ENCODE peak calls at places on chromosomes 16 and 17, in eight cellular contexts. One of them, this sample, is unnamed.
A peak's percentile ranks its signal among the peaks of the same experiment; 100 is the strongest.

GRCh38 chr16:85573696-85574641 is 39.2 kb upstream of the GSE1 start:
- DNase-seq in H9: no peak
- DNase-seq in PC-3: no peak
- DNase-seq in neural crest cell: no peak
- DNase-seq in AG04449: no peak
- DNase-seq in BE2C: peak; percentile 96
- DNase-seq in right atrium auricular region: peak; percentile 78
- DNase-seq in left lung: no peak
- DNase-seq in this sample: no peak

GRCh38 chr17:35799942-35800341 is 4.5 kb upstream of the MMP28 start:
- DNase-seq in neural crest cell: no peak
- DNase-seq in AG04449: no peak
- DNase-seq in left lung: no peak
- DNase-seq in right atrium auricular region: no peak
- DNase-seq in BE2C: peak; percentile 58
- DNase-seq in H9: no peak
- DNase-seq in PC-3: peak; percentile 68
- DNase-seq in this sample: no peak

GRCh38 chr17:32123782-32124181 is 18.5 kb upstream of the RHOT1 start:
- DNase-seq in neural crest cell: no peak
- DNase-seq in left lung: no peak
- DNase-seq in H9: no peak
- DNase-seq in PC-3: no peak
- DNase-seq in AG04449: no peak
- DNase-seq in right atrium auricular region: no peak
- DNase-seq in BE2C: no peak
- DNase-seq in this sample: no peak

GRCh38 chr16:15970743-15971434 is 21.5 kb downstream of the ABCC1 start:
- DNase-seq in right atrium auricular region: no peak
- DNase-seq in neural crest cell: no peak
- DNase-seq in left lung: no peak
- DNase-seq in BE2C: no peak
- DNase-seq in PC-3: no peak
- DNase-seq in H9: peak; percentile 97
- DNase-seq in AG04449: no peak
- DNase-seq in this sample: no peak

GRCh38 chr17:17175917-17176316 is 30.2 kb downstream of the PLD6 start:
- DNase-seq in neural crest cell: no peak
- DNase-seq in right atrium auricular region: no peak
- DNase-seq in H9: no peak
- DNase-seq in BE2C: no peak
- DNase-seq in PC-3: no peak
- DNase-seq in AG04449: no peak
- DNase-seq in left lung: peak; percentile 31
- DNase-seq in this sample: no peak

GRCh38 chr17:5019475-5019956 is 15.7 kb downstream of the SLC52A1 start:
- DNase-seq in neural crest cell: no peak
- DNase-seq in PC-3: peak; percentile 4
- DNase-seq in AG04449: no peak
- DNase-seq in left lung: no peak
- DNase-seq in right atrium auricular region: no peak
- DNase-seq in BE2C: no peak
- DNase-seq in H9: no peak
- DNase-seq in this sample: no peak

GRCh38 chr16:27718136-27718766 is 168.3 kb downstream of the KATNIP start:
- DNase-seq in BE2C: no peak
- DNase-seq in right atrium auricular region: no peak
- DNase-seq in AG04449: no peak
- DNase-seq in H9: no peak
- DNase-seq in PC-3: no peak
- DNase-seq in left lung: no peak
- DNase-seq in neural crest cell: peak; percentile 26
- DNase-seq in this sample: no peak

GRCh38 chr17:50425682-50426471 is at the start of gene ACSF2:
- DNase-seq in AG04449: no peak
- DNase-seq in right atrium auricular region: peak; percentile 78
- DNase-seq in neural crest cell: peak; percentile 45
- DNase-seq in PC-3: peak; percentile 76
- DNase-seq in H9: peak; percentile 83
- DNase-seq in BE2C: peak; percentile 59
- DNase-seq in left lung: peak; percentile 95
- DNase-seq in this sample: peak; percentile 74

GRCh38 chr16:2008631-2009301 is 855 bp downstream of the ZNF598 start:
- DNase-seq in BE2C: no peak
- DNase-seq in AG04449: no peak
- DNase-seq in right atrium auricular region: no peak
- DNase-seq in PC-3: peak; percentile 22
- DNase-seq in H9: no peak
- DNase-seq in neural crest cell: no peak
- DNase-seq in left lung: peak; percentile 77
- DNase-seq in this sample: no peak

GRCh38 chr17:29060475-29060874 is 17.5 kb downstream of the PIPOX start:
- DNase-seq in H9: no peak
- DNase-seq in PC-3: no peak
- DNase-seq in AG04449: no peak
- DNase-seq in BE2C: peak; percentile 46
- DNase-seq in neural crest cell: no peak
- DNase-seq in left lung: no peak
- DNase-seq in right atrium auricular region: no peak
- DNase-seq in this sample: no peak

GRCh38 chr17:27379863-27380533 is 76.2 kb upstream of the KSR1 start:
- DNase-seq in H9: no peak
- DNase-seq in neural crest cell: peak; percentile 35
- DNase-seq in PC-3: peak; percentile 61
- DNase-seq in right atrium auricular region: no peak
- DNase-seq in BE2C: peak; percentile 67
- DNase-seq in AG04449: no peak
- DNase-seq in left lung: peak; percentile 88
- DNase-seq in this sample: no peak

GRCh38 chr16:6125483-6126259 is 1028.1 kb upstream of the EEF2KMT start:
- DNase-seq in neural crest cell: no peak
- DNase-seq in PC-3: no peak
- DNase-seq in right atrium auricular region: no peak
- DNase-seq in left lung: no peak
- DNase-seq in BE2C: no peak
- DNase-seq in H9: no peak
- DNase-seq in AG04449: no peak
- DNase-seq in this sample: no peak

GRCh38 chr16:6124136-6124535 is 1026.5 kb upstream of the EEF2KMT start:
- DNase-seq in PC-3: no peak
- DNase-seq in H9: no peak
- DNase-seq in AG04449: no peak
- DNase-seq in right atrium auricular region: no peak
- DNase-seq in BE2C: no peak
- DNase-seq in neural crest cell: no peak
- DNase-seq in left lung: no peak
- DNase-seq in this sample: no peak

GRCh38 chr16:6122401-6122800 is 1024.8 kb upstream of the EEF2KMT start:
- DNase-seq in PC-3: no peak
- DNase-seq in BE2C: no peak
- DNase-seq in right atrium auricular region: no peak
- DNase-seq in H9: no peak
- DNase-seq in left lung: no peak
- DNase-seq in AG04449: no peak
- DNase-seq in neural crest cell: no peak
- DNase-seq in this sample: no peak
- TF ChIP-seq CTCF in PC-3: no peak
- TF ChIP-seq CTCF in BE2C: no peak
- TF ChIP-seq CTCF in right atrium auricular region: no peak
- TF ChIP-seq CTCF in H9: no peak
- TF ChIP-seq CTCF in left lung: no peak
- TF ChIP-seq CTCF in AG04449: no peak
- TF ChIP-seq CTCF in neural crest cell: no peak
- TF ChIP-seq CTCF in this sample: no peak

GRCh38 chr16:88390760-88391496 is 8.2 kb downstream of the ZNF469 start:
- DNase-seq in PC-3: no peak
- DNase-seq in H9: no peak
- DNase-seq in left lung: peak; percentile 62
- DNase-seq in BE2C: no peak
- DNase-seq in right atrium auricular region: no peak
- DNase-seq in neural crest cell: no peak
- DNase-seq in AG04449: no peak
- DNase-seq in this sample: no peak

GRCh38 chr16:88387941-88388627 is 5.3 kb downstream of the ZNF469 start:
- DNase-seq in neural crest cell: no peak
- DNase-seq in H9: no peak
- DNase-seq in AG04449: no peak
- DNase-seq in right atrium auricular region: no peak
- DNase-seq in BE2C: no peak
- DNase-seq in left lung: peak; percentile 90
- DNase-seq in PC-3: peak; percentile 81
- DNase-seq in this sample: no peak

GRCh38 chr16:88390265-88390664 is 7.5 kb downstream of the ZNF469 start:
- DNase-seq in PC-3: no peak
- DNase-seq in left lung: peak; percentile 47
- DNase-seq in AG04449: no peak
- DNase-seq in neural crest cell: no peak
- DNase-seq in BE2C: no peak
- DNase-seq in right atrium auricular region: no peak
- DNase-seq in H9: no peak
- DNase-seq in this sample: no peak

GRCh38 chr16:88389191-88389590 is 6.4 kb downstream of the ZNF469 start:
- DNase-seq in left lung: peak; percentile 58
- DNase-seq in BE2C: no peak
- DNase-seq in right atrium auricular region: no peak
- DNase-seq in neural crest cell: no peak
- DNase-seq in H9: no peak
- DNase-seq in AG04449: no peak
- DNase-seq in PC-3: no peak
- DNase-seq in this sample: no peak

GRCh38 chr16:88389621-88390160 is 6.9 kb downstream of the ZNF469 start:
- DNase-seq in PC-3: no peak
- DNase-seq in H9: no peak
- DNase-seq in BE2C: no peak
- DNase-seq in neural crest cell: no peak
- DNase-seq in left lung: peak; percentile 50
- DNase-seq in AG04449: no peak
- DNase-seq in right atrium auricular region: no peak
- DNase-seq in this sample: no peak
- TF ChIP-seq CTCF in PC-3: no peak
- TF ChIP-seq CTCF in H9: no peak
- TF ChIP-seq CTCF in BE2C: no peak
- TF ChIP-seq CTCF in neural crest cell: no peak
- TF ChIP-seq CTCF in left lung: no peak
- TF ChIP-seq CTCF in AG04449: no peak
- TF ChIP-seq CTCF in right atrium auricular region: no peak
- TF ChIP-seq CTCF in this sample: no peak

GRCh38 chr16:57728336-57729181 is 7.0 kb upstream of the KATNB1 start:
- DNase-seq in H9: no peak
- DNase-seq in right atrium auricular region: no peak
- DNase-seq in AG04449: no peak
- DNase-seq in left lung: peak; percentile 58
- DNase-seq in neural crest cell: no peak
- DNase-seq in BE2C: no peak
- DNase-seq in PC-3: no peak
- DNase-seq in this sample: no peak

GRCh38 chr16:57726433-57726947 is 9.1 kb upstream of the KATNB1 start:
- DNase-seq in H9: no peak
- DNase-seq in PC-3: no peak
- DNase-seq in BE2C: no peak
- DNase-seq in AG04449: no peak
- DNase-seq in left lung: no peak
- DNase-seq in right atrium auricular region: no peak
- DNase-seq in neural crest cell: no peak
- DNase-seq in this sample: no peak

GRCh38 chr16:57729182-57729484 is 6.4 kb upstream of the KATNB1 start:
- DNase-seq in right atrium auricular region: no peak
- DNase-seq in H9: no peak
- DNase-seq in left lung: no peak
- DNase-seq in PC-3: no peak
- DNase-seq in AG04449: no peak
- DNase-seq in neural crest cell: no peak
- DNase-seq in BE2C: no peak
- DNase-seq in this sample: no peak

GRCh38 chr16:57725976-57726375 is 9.6 kb upstream of the KATNB1 start:
- DNase-seq in right atrium auricular region: no peak
- DNase-seq in left lung: peak; percentile 70
- DNase-seq in H9: no peak
- DNase-seq in BE2C: no peak
- DNase-seq in AG04449: no peak
- DNase-seq in neural crest cell: no peak
- DNase-seq in PC-3: no peak
- DNase-seq in this sample: no peak

GRCh38 chr16:57727610-57728009 is 8.0 kb upstream of the KATNB1 start:
- DNase-seq in BE2C: no peak
- DNase-seq in PC-3: no peak
- DNase-seq in H9: no peak
- DNase-seq in neural crest cell: no peak
- DNase-seq in AG04449: no peak
- DNase-seq in left lung: peak; percentile 34
- DNase-seq in right atrium auricular region: no peak
- DNase-seq in this sample: no peak
- TF ChIP-seq CTCF in BE2C: no peak
- TF ChIP-seq CTCF in PC-3: no peak
- TF ChIP-seq CTCF in H9: peak; percentile 35
- TF ChIP-seq CTCF in neural crest cell: no peak
- TF ChIP-seq CTCF in AG04449: no peak
- TF ChIP-seq CTCF in left lung: no peak
- TF ChIP-seq CTCF in right atrium auricular region: no peak
- TF ChIP-seq CTCF in this sample: no peak

DNA sequence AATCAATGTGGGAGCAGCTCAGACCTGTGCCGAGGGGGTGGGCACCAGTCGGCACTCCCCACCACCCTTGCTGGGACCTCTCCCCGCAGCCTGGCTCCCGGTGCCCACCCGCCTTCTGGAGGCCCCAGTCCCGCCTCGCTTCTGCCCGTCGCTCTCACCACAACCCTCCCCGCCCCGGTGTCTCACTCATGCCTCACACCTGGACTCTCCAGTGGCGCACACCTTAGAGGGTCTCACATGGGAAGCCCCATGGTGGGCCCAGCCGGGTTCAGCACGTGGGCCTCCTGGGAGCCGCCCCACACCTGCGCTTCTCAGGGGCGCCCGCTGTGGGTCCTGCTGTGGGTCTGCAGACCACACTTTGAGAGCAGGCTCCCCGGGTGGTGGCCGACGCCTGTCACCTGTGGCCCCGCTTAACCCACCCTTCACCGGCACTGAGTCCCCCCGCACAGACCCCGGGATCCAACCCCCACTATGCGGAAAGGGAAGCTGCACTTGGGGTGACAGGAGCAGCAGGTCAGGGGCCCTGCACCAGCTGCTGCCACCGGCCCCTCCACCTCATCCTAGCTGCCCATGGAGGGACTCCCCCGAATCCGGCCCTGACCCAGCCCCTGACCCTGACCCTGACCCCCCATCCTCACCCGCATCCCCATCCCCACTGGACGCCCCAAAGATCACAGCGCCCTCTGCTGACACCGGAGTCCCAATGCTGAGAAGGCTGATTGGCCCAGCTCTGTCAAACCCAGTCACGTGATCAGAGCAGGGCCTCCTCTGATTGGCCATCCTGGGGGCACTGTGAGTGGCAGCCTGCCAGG is 27.4 kb upstream of the SLC38A10 start:
- DNase-seq in H9: no peak
- DNase-seq in PC-3: peak; percentile 36
- DNase-seq in BE2C: peak; percentile 51
- DNase-seq in left lung: peak; percentile 70
- DNase-seq in right atrium auricular region: no peak
- DNase-seq in AG04449: no peak
- DNase-seq in neural crest cell: no peak
- DNase-seq in this sample: no peak
- TF ChIP-seq CTCF in H9: peak; percentile 52
- TF ChIP-seq CTCF in PC-3: peak; percentile 57
- TF ChIP-seq CTCF in BE2C: peak; percentile 36
- TF ChIP-seq CTCF in left lung: no peak
- TF ChIP-seq CTCF in right atrium auricular region: no peak
- TF ChIP-seq CTCF in AG04449: peak; percentile 24
- TF ChIP-seq CTCF in neural crest cell: no peak
- TF ChIP-seq CTCF in this sample: peak; percentile 27